ENCODE peak calls at places on chromosomes 2 and 18, in six cellular contexts. O is fibroblast of lung, H is SK-N-SH, C is DND-41, S is neural progenitor cell, Y is Karpas-422. X is an unnamed sample.

GRCh38 chr2:184006998-184007397 is 591.3 kb upstream of the ZNF804A start:
- DNase-seq in Y (no peak), H (no peak), O (no peak), C (no peak), S (no peak), X (peak; percentile 49)

GRCh38 chr2:206556357-206556949 is 85.8 kb upstream of the FAM237A start:
- DNase-seq in Y (peak; percentile 71), H (peak; percentile 36), O (peak; percentile 47), C (no peak), S (peak; percentile 52), X (no peak)

GRCh38 chr2:240584486-240585031 is 2.0 kb upstream of the CAPN10 start:
- DNase-seq in Y (peak; percentile 97), C (peak; percentile 78), O (peak; percentile 33), H (no peak), S (peak; percentile 12), X (no peak)

GRCh38 chr2:240926516-240927389 is 20.6 kb downstream of the CROCC2 start:
- DNase-seq in O (peak; percentile 13), C (no peak), S (no peak), Y (no peak), H (peak; percentile 69), X (peak; percentile 15)

GRCh38 chr2:240917009-240917683 is 11.0 kb downstream of the CROCC2 start:
- DNase-seq in O (no peak), Y (peak; percentile 47), H (no peak), S (no peak), C (no peak), X (no peak)

GRCh38 chr2:100388703-100389102 is 28.8 kb downstream of the CHST10 start:
- DNase-seq in C (no peak), O (no peak), Y (no peak), H (no peak), S (no peak), X (no peak)

GRCh38 chr2:132404056-132404455 is 12.5 kb upstream of the GPR39 start:
- DNase-seq in S (peak; percentile 69), C (no peak), O (no peak), Y (no peak), H (no peak), X (no peak)

GRCh38 chr2:205675861-205676516 is 6.3 kb upstream of the NRP2 start:
- DNase-seq in O (peak; percentile 64), S (peak; percentile 67), Y (peak; percentile 76), C (no peak), H (peak; percentile 63), X (peak; percentile 60)

GRCh38 chr2:144414324-144414845 is 105.5 kb downstream of the ZEB2 start:
- DNase-seq in S (no peak), H (no peak), Y (no peak), O (peak; percentile 92), C (no peak), X (no peak)

GRCh38 chr2:12361506-12361905 is 355.2 kb upstream of the TRIB2 start:
- DNase-seq in S (no peak), H (no peak), C (no peak), O (peak; percentile 10), Y (no peak), X (no peak)

GRCh38 chr2:54209379-54209778 is 46.6 kb downstream of the TSPYL6 start:
- DNase-seq in O (peak; percentile 43), Y (no peak), C (no peak), H (no peak), S (no peak), X (no peak)

GRCh38 chr2:120630031-120630701 is 105.5 kb upstream of the GLI2 start:
- DNase-seq in Y (no peak), H (no peak), S (no peak), O (no peak), C (no peak), X (no peak)

GRCh38 chr2:217279571-217279970 is 419.7 kb upstream of the TNP1 start:
- DNase-seq in O (peak; percentile 99), C (no peak), H (no peak), S (no peak), Y (no peak), X (no peak)

GRCh38 chr18:80009661-80010550 is 21.5 kb upstream of the TXNL4A start:
- DNase-seq in C (no peak), S (no peak), H (no peak), Y (no peak), O (peak; percentile 99), X (no peak)

GRCh38 chr2:10504370-10504993 is 56.4 kb upstream of the ODC1 start:
- DNase-seq in H (no peak), C (no peak), Y (no peak), O (no peak), S (no peak), X (peak; percentile 12)

GRCh38 chr2:175167076-175167791 is 769 bp downstream of the ATF2 start:
- DNase-seq in O (peak; percentile 49), S (no peak), H (peak; percentile 66), Y (peak; percentile 63), C (no peak), X (peak; percentile 61)

GRCh38 chr18:3689986-3690681 is 240.2 kb downstream of the TGIF1 start:
- DNase-seq in Y (no peak), O (no peak), C (no peak), H (no peak), S (no peak), X (no peak)

GRCh38 chr2:101843471-101843870 is 146.0 kb downstream of the MAP4K4 start:
- DNase-seq in Y (no peak), O (peak; percentile 37), H (no peak), S (no peak), C (no peak), X (no peak)

GRCh38 chr18:50806208-50806616 is 13.6 kb downstream of the MRO start:
- DNase-seq in S (no peak), Y (no peak), C (no peak), O (no peak), H (no peak), X (no peak)

GRCh38 chr2:201357216-201357615 is at the start of gene FLACC1:
- DNase-seq in O (peak; percentile 61), C (no peak), S (peak; percentile 65), H (peak; percentile 22), Y (peak; percentile 74), X (no peak)

GRCh38 chr2:73135236-73135635 is 22.5 kb upstream of the RAB11FIP5 start:
- DNase-seq in S (no peak), H (no peak), O (no peak), Y (no peak), C (no peak), X (no peak)

GRCh38 chr2:94776036-94776435 is 95.2 kb upstream of the TEKT4 start:
- DNase-seq in O (no peak), C (no peak), Y (no peak), S (no peak), H (no peak), X (no peak)

GRCh38 chr2:65345626-65346025 is 86.8 kb downstream of the SPRED2 start:
- DNase-seq in Y (no peak), H (no peak), O (no peak), S (no peak), C (no peak), X (no peak)

GRCh38 chr2:69774984-69775982 is 33.3 kb downstream of the ANXA4 start:
- DNase-seq in Y (no peak), C (peak; percentile 17), H (no peak), O (peak; percentile 21), S (no peak), X (no peak)

GRCh38 chr2:224190871-224191270 is 151.8 kb upstream of the SERPINE2 start:
- DNase-seq in S (no peak), O (peak; percentile 54), H (no peak), Y (no peak), C (no peak), X (no peak)

GRCh38 chr18:57533399-57533884 is 53.1 kb downstream of the FECH start:
- DNase-seq in H (peak; percentile 40), Y (no peak), S (peak; percentile 54), C (no peak), O (no peak), X (no peak)

GRCh38 chr2:144686518-144687215 is 166.7 kb upstream of the ZEB2 start:
- DNase-seq in C (no peak), O (no peak), S (no peak), Y (peak; percentile 84), H (no peak), X (no peak)

GRCh38 chr18:76348267-76349066 is 146.6 kb downstream of the ZNF516 start:
- DNase-seq in C (no peak), O (no peak), S (peak; percentile 39), Y (no peak), H (no peak), X (no peak)

GRCh38 chr18:63553117-63553516 is 10.9 kb downstream of the SERPINB12 start:
- DNase-seq in H (no peak), C (no peak), Y (no peak), S (no peak), O (peak; percentile 71), X (no peak)

GRCh38 chr2:10814571-10815331 is 2.2 kb upstream of the PDIA6 start:
- DNase-seq in S (peak; percentile 46), Y (no peak), H (peak; percentile 73), O (no peak), C (no peak), X (no peak)

GRCh38 chr2:232273903-232274598 is 104.5 kb upstream of the ALPP start:
- DNase-seq in O (no peak), C (no peak), H (no peak), Y (no peak), S (peak; percentile 31), X (no peak)

GRCh38 chr2:24015562-24016375 is 5.9 kb downstream of the MFSD2B start:
- DNase-seq in C (no peak), S (no peak), O (peak; percentile 72), Y (no peak), H (peak; percentile 56), X (no peak)

GRCh38 chr18:41849632-41850031 is 105.4 kb upstream of the PIK3C3 start:
- DNase-seq in S (no peak), O (no peak), H (no peak), Y (no peak), C (no peak), X (no peak)

GRCh38 chr18:73007195-73007934 is 139.6 kb upstream of the NETO1 start:
- DNase-seq in S (peak; percentile 3), C (no peak), Y (no peak), O (peak; percentile 14), H (no peak), X (no peak)
- H3K9ac ChIP-seq in S (no peak overlapping the region), C (no peak overlapping the region), Y (no peak overlapping the region), O (no peak overlapping the region), H (no peak overlapping the region), X (no peak overlapping the region)

GRCh38 chr2:56860991-56861390 is 677.2 kb downstream of the CCDC85A start:
- DNase-seq in C (no peak), H (no peak), Y (no peak), O (no peak), S (no peak), X (no peak)
- H3K27ac ChIP-seq in C (no peak overlapping the region), H (no peak overlapping the region), Y (no peak overlapping the region), O (no peak overlapping the region), S (no peak overlapping the region), X (no peak overlapping the region)

DNA sequence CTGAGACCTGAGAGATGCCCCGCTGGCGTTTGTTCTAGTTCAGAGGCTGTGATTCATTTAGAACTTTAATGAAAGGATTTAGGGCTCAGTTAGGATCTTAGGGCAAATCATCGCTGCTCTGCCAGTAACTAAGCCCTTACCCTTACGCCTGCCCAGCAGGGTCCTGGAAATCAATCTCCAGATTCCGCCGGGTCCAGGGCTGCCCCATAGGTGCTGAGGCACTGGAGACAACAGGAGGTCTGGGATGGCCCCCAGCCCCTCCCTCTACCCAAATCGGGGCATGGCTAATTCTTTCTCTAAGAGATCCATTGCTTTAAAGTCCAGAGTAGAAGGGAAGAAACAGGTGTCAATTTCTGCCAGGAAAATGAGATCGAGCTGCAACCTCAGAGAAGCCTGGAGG is 83.1 kb downstream of the SDC1 start:
- DNase-seq in H (no peak), Y (no peak), O (no peak), S (no peak), C (no peak), X (no peak)
- H3K4me1 ChIP-seq in H (peaks cover 27% of the 10 kb centered on the region), Y (peaks cover 58% of the 10 kb centered on the region), O (peaks cover 11% of the 10 kb centered on the region), S (peaks cover 18% of the 10 kb centered on the region), C (no peaks in the 10 kb centered on the region), X (no peaks in the 10 kb centered on the region)

GRCh38 chr18:61998335-61998734 is 105.5 kb upstream of the RNF152 start:
- DNase-seq in S (no peak), O (no peak), C (no peak), H (no peak), Y (no peak), X (no peak)
- H3K9ac ChIP-seq in S (no peak overlapping the region), O (no peak overlapping the region), C (no peak overlapping the region), H (peak overlapping the region; percentile 35), Y (no peak overlapping the region), X (no peak overlapping the region)

X was measured in colonic mucosa.